ENCODE peak calls at places on chromosomes 5 and 9, in six cellular contexts. One of them, this sample, is unnamed.

GRCh38 chr5:55338092-55338613 is 30.4 kb downstream of the MTREX start:
- DNase-seq in GM23338: no peak
- DNase-seq in stomach: no peak
- DNase-seq in suprapubic skin: no peak
- DNase-seq in upper lobe of left lung: no peak
- DNase-seq in H1: no peak
- DNase-seq in this sample: no peak

GRCh38 chr9:133701981-133702797 is 36.0 kb downstream of the SARDH start:
- DNase-seq in GM23338: no peak
- DNase-seq in upper lobe of left lung: peak
- DNase-seq in suprapubic skin: peak
- DNase-seq in H1: no peak
- DNase-seq in stomach: no peak
- DNase-seq in this sample: no peak

GRCh38 chr5:87127956-87128687 is 139.6 kb upstream of the RASA1 start:
- DNase-seq in GM23338: no peak
- DNase-seq in H1: no peak
- DNase-seq in stomach: no peak
- DNase-seq in suprapubic skin: no peak
- DNase-seq in upper lobe of left lung: no peak
- DNase-seq in this sample: no peak

GRCh38 chr9:20604561-20604960 is 17.7 kb downstream of the MLLT3 start:
- DNase-seq in suprapubic skin: no peak
- DNase-seq in GM23338: no peak
- DNase-seq in upper lobe of left lung: no peak
- DNase-seq in stomach: no peak
- DNase-seq in H1: no peak
- DNase-seq in this sample: no peak

GRCh38 chr9:137878146-137878941 is 762 bp downstream of the CACNA1B start:
- DNase-seq in upper lobe of left lung: peak
- DNase-seq in stomach: no peak
- DNase-seq in suprapubic skin: no peak
- DNase-seq in GM23338: peak
- DNase-seq in H1: peak
- DNase-seq in this sample: no peak

GRCh38 chr5:137521246-137521645 is 22.1 kb upstream of the SPOCK1 start:
- DNase-seq in upper lobe of left lung: no peak
- DNase-seq in H1: no peak
- DNase-seq in GM23338: no peak
- DNase-seq in stomach: no peak
- DNase-seq in suprapubic skin: no peak
- DNase-seq in this sample: no peak

GRCh38 chr9:117485176-117485575 is 70.3 kb upstream of the ASTN2 start:
- DNase-seq in stomach: no peak
- DNase-seq in H1: peak
- DNase-seq in upper lobe of left lung: no peak
- DNase-seq in suprapubic skin: no peak
- DNase-seq in GM23338: no peak
- DNase-seq in this sample: no peak

GRCh38 chr9:124602204-124602603 is 95.0 kb upstream of the NR5A1 start:
- DNase-seq in H1: no peak
- DNase-seq in stomach: no peak
- DNase-seq in suprapubic skin: no peak
- DNase-seq in GM23338: no peak
- DNase-seq in upper lobe of left lung: no peak
- DNase-seq in this sample: peak

GRCh38 chr9:129964901-129965734 is 77.9 kb downstream of the FNBP1 start:
- DNase-seq in suprapubic skin: no peak
- DNase-seq in GM23338: peak
- DNase-seq in H1: no peak
- DNase-seq in stomach: no peak
- DNase-seq in upper lobe of left lung: no peak
- DNase-seq in this sample: no peak

GRCh38 chr9:87713278-87713989 is 12.5 kb upstream of the CTSL start:
- DNase-seq in suprapubic skin: peak
- DNase-seq in upper lobe of left lung: no peak
- DNase-seq in GM23338: peak
- DNase-seq in H1: no peak
- DNase-seq in stomach: peak
- DNase-seq in this sample: no peak

GRCh38 chr5:84290161-84290560 is 94.5 kb downstream of the EDIL3 start:
- DNase-seq in upper lobe of left lung: no peak
- DNase-seq in H1: no peak
- DNase-seq in suprapubic skin: no peak
- DNase-seq in stomach: no peak
- DNase-seq in GM23338: no peak
- DNase-seq in this sample: no peak

GRCh38 chr9:127724012-127724411 is 8.1 kb downstream of the TTC16 start:
- DNase-seq in stomach: peak
- DNase-seq in suprapubic skin: no peak
- DNase-seq in upper lobe of left lung: peak
- DNase-seq in GM23338: peak
- DNase-seq in H1: no peak
- DNase-seq in this sample: no peak

GRCh38 chr5:65480306-65480865 is 1.3 kb downstream of the ADAMTS6 start:
- DNase-seq in suprapubic skin: peak
- DNase-seq in H1: no peak
- DNase-seq in upper lobe of left lung: no peak
- DNase-seq in stomach: peak
- DNase-seq in GM23338: peak
- DNase-seq in this sample: peak

GRCh38 chr9:26975728-26976707 is 19.8 kb downstream of the IFT74 start:
- DNase-seq in suprapubic skin: no peak
- DNase-seq in H1: peak
- DNase-seq in upper lobe of left lung: no peak
- DNase-seq in GM23338: peak
- DNase-seq in stomach: peak
- DNase-seq in this sample: no peak
- TF ChIP-seq CTCF in suprapubic skin: no peak
- TF ChIP-seq CTCF in H1: peak
- TF ChIP-seq CTCF in upper lobe of left lung: peak
- TF ChIP-seq CTCF in GM23338: peak
- TF ChIP-seq CTCF in stomach: no peak
- TF ChIP-seq CTCF in this sample: peak

GRCh38 chr5:176614805-176615478 is 5.0 kb upstream of the GPRIN1 start:
- DNase-seq in upper lobe of left lung: no peak
- DNase-seq in stomach: no peak
- DNase-seq in GM23338: no peak
- DNase-seq in suprapubic skin: no peak
- DNase-seq in H1: no peak
- DNase-seq in this sample: no peak
- TF ChIP-seq POLR2AphosphoS5 in upper lobe of left lung: no peak
- TF ChIP-seq POLR2AphosphoS5 in stomach: no peak
- TF ChIP-seq POLR2AphosphoS5 in GM23338: no peak
- TF ChIP-seq POLR2AphosphoS5 in suprapubic skin: no peak
- TF ChIP-seq POLR2AphosphoS5 in H1: no peak
- TF ChIP-seq POLR2AphosphoS5 in this sample: no peak

DNA sequence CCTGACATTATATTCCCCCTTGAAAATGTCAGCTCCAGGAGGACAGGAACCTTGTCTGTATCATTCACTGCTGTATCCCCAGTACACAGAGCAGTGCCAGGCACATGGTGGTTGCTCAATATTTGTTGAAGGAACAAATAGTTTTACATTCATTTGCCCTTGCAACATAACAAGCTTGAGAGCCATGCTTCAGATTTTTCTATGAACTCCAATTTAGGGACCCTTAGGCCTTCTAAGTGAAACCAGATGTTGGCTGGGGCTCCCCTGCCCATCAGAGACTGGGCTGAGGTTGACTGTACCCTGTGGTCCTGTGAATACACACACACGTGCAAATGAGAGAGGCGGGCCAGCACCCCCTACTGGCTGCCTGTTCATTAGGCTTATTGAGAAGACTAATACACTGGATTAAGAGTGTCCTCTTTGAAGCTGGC is 214.9 kb upstream of the WWC1 start:
- DNase-seq in H1: peak
- DNase-seq in upper lobe of left lung: no peak
- DNase-seq in stomach: no peak
- DNase-seq in suprapubic skin: peak
- DNase-seq in GM23338: peak
- DNase-seq in this sample: peak
- TF ChIP-seq CTCF in H1: peak
- TF ChIP-seq CTCF in upper lobe of left lung: no peak
- TF ChIP-seq CTCF in stomach: no peak
- TF ChIP-seq CTCF in suprapubic skin: no peak
- TF ChIP-seq CTCF in GM23338: peak
- TF ChIP-seq CTCF in this sample: no peak

GRCh38 chr9:122374885-122375420 is 4.1 kb downstream of the PTGS1 start:
- DNase-seq in stomach: peak
- DNase-seq in suprapubic skin: no peak
- DNase-seq in H1: no peak
- DNase-seq in GM23338: peak
- DNase-seq in upper lobe of left lung: peak
- DNase-seq in this sample: peak
- TF ChIP-seq POLR2AphosphoS5 in stomach: no peak
- TF ChIP-seq POLR2AphosphoS5 in suprapubic skin: no peak
- TF ChIP-seq POLR2AphosphoS5 in H1: no peak
- TF ChIP-seq POLR2AphosphoS5 in GM23338: no peak
- TF ChIP-seq POLR2AphosphoS5 in upper lobe of left lung: no peak
- TF ChIP-seq POLR2AphosphoS5 in this sample: peak

GRCh38 chr5:10607023-10607665 is 43.3 kb downstream of the ANKRD33B start:
- DNase-seq in H1: no peak
- DNase-seq in GM23338: peak
- DNase-seq in upper lobe of left lung: no peak
- DNase-seq in suprapubic skin: peak
- DNase-seq in stomach: no peak
- DNase-seq in this sample: no peak

GRCh38 chr5:10610058-10610457 is 46.2 kb downstream of the ANKRD33B start:
- DNase-seq in upper lobe of left lung: no peak
- DNase-seq in H1: no peak
- DNase-seq in GM23338: no peak
- DNase-seq in stomach: no peak
- DNase-seq in suprapubic skin: no peak
- DNase-seq in this sample: no peak

GRCh38 chr5:10604975-10605374 is 41.1 kb downstream of the ANKRD33B start:
- DNase-seq in GM23338: no peak
- DNase-seq in stomach: no peak
- DNase-seq in suprapubic skin: peak
- DNase-seq in H1: no peak
- DNase-seq in upper lobe of left lung: no peak
- DNase-seq in this sample: no peak

GRCh38 chr5:10611290-10611689 is 47.4 kb downstream of the ANKRD33B start:
- DNase-seq in stomach: no peak
- DNase-seq in GM23338: no peak
- DNase-seq in upper lobe of left lung: no peak
- DNase-seq in suprapubic skin: no peak
- DNase-seq in H1: no peak
- DNase-seq in this sample: no peak

DNA sequence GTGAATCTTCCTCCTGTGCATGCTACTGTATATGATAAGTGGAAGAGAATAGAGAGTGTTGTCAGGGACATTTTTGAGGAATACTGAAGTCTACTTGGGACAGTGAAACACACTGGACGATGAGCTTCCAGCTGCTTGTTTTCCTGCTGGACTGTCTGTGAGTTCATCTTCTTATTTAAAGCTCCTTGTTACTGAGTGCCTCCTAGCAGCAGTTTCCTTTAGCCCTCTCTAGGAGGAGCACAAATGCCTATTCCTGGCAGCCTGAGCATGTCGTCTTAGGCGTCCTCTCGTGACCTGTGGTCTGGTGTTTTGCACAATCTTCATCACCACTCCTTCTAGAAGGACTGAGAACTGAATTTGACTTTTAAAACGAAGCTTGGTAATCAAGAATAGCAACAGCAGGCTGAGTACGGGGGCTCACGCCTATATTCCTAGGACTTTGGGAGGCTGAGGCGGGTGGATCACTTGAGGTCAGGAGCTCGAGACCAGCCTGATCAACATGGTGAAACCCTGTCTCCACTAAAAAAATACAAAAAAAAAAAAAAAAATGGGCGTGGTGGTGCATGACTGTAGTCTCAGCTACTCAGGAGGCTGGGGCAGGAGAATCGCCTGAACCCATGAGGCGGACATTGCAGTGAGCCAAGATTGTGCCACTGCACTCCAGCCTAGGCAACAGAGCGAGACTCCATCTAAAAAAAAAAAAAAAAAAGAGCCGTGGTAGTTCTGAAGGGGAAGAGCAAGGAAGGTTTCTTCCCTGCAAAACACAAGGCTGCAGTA is 44.0 kb downstream of the ANKRD33B start:
- DNase-seq in H1: no peak
- DNase-seq in GM23338: peak
- DNase-seq in upper lobe of left lung: no peak
- DNase-seq in suprapubic skin: peak
- DNase-seq in stomach: no peak
- DNase-seq in this sample: no peak
- TF ChIP-seq CTCF in H1: no peak
- TF ChIP-seq CTCF in GM23338: peak
- TF ChIP-seq CTCF in upper lobe of left lung: no peak
- TF ChIP-seq CTCF in suprapubic skin: no peak
- TF ChIP-seq CTCF in stomach: no peak
- TF ChIP-seq CTCF in this sample: no peak

GRCh38 chr5:10625700-10626472 is 62.0 kb downstream of the ANKRD33B start:
- DNase-seq in stomach: no peak
- DNase-seq in GM23338: no peak
- DNase-seq in upper lobe of left lung: peak
- DNase-seq in suprapubic skin: no peak
- DNase-seq in H1: no peak
- DNase-seq in this sample: no peak
- TF ChIP-seq POLR2AphosphoS5 in stomach: no peak
- TF ChIP-seq POLR2AphosphoS5 in GM23338: no peak
- TF ChIP-seq POLR2AphosphoS5 in upper lobe of left lung: no peak
- TF ChIP-seq POLR2AphosphoS5 in suprapubic skin: no peak
- TF ChIP-seq POLR2AphosphoS5 in H1: no peak
- TF ChIP-seq POLR2AphosphoS5 in this sample: no peak

DNA sequence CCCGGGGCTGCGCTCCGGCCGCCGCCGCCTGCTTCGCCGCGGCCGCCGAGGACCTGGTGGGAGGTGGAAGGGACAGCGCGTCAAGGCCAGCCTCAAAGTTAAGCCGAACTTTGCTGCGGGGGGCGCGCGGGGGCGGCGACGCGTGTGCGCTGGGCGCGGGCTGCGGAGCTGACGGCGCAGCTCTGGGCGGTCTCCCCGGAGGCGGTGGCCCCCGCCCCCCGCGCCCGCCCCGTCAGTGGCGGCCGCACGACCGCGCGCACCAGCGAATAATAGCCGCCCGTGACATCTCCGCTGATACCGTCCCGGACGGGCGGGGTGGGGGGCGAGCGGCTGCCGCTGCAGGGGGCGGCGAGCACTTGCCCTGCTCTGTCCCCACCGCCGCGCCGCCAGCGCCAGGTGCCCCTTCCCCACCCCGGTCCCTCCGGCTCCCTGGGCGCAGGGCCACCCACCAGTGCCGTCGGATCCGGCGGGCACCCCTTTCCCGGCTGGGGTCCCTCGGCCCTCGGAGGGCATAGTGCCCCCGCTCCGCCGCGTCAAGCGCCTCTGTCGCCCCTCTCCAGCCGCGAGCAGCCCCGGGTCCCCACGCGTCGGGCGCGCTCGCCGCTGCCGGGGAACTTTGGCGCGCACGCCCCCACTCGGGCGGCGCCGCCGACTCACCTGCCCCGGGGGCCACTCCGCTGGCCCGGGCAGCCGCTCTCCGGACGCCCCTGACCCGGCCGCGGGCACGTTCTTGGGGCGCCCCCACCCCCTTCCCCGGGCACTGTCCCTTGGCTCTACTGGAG is 772 bp upstream of the FAM78A start:
- DNase-seq in stomach: no peak
- DNase-seq in H1: no peak
- DNase-seq in GM23338: no peak
- DNase-seq in upper lobe of left lung: peak
- DNase-seq in suprapubic skin: no peak
- DNase-seq in this sample: no peak
- TF ChIP-seq CTCF in stomach: no peak
- TF ChIP-seq CTCF in H1: no peak
- TF ChIP-seq CTCF in GM23338: no peak
- TF ChIP-seq CTCF in upper lobe of left lung: no peak
- TF ChIP-seq CTCF in suprapubic skin: no peak
- TF ChIP-seq CTCF in this sample: no peak

This sample was measured in prostate gland.